ENCODE peak calls at places on chromosomes 4 and X, in four cellular contexts. One of them, this sample, is unnamed.

GRCh38 chr4:129852434-129852833 is 756.5 kb downstream of the C4orf33 start:
- DNase-seq in aorta: no peak
- DNase-seq in glutamatergic neuron: no peak
- DNase-seq in mammary epithelial cell: no peak
- DNase-seq in this sample: no peak

GRCh38 chr4:52244773-52245360 is 193.8 kb downstream of the SPATA18 start:
- DNase-seq in glutamatergic neuron: no peak
- DNase-seq in aorta: no peak
- DNase-seq in mammary epithelial cell: no peak
- DNase-seq in this sample: no peak

GRCh38 chrX:46957299-46957698 is 45.1 kb downstream of the JADE3 start:
- DNase-seq in mammary epithelial cell: no peak
- DNase-seq in aorta: no peak
- DNase-seq in glutamatergic neuron: no peak
- DNase-seq in this sample: no peak

GRCh38 chr4:8539661-8540060 is 40.5 kb upstream of the GPR78 start:
- DNase-seq in glutamatergic neuron: no peak
- DNase-seq in aorta: no peak
- DNase-seq in mammary epithelial cell: no peak
- DNase-seq in this sample: no peak

GRCh38 chrX:101260435-101260834 is 30.7 kb downstream of the TAF7L start:
- DNase-seq in mammary epithelial cell: no peak
- DNase-seq in glutamatergic neuron: no peak
- DNase-seq in aorta: no peak
- DNase-seq in this sample: no peak

GRCh38 chrX:152991123-152991522 is 2.8 kb downstream of the PNMA5 start:
- DNase-seq in mammary epithelial cell: no peak
- DNase-seq in glutamatergic neuron: no peak
- DNase-seq in aorta: no peak
- DNase-seq in this sample: no peak

GRCh38 chrX:113275769-113276168 is 435.1 kb upstream of the AMOT start:
- DNase-seq in aorta: no peak
- DNase-seq in mammary epithelial cell: no peak
- DNase-seq in glutamatergic neuron: no peak
- DNase-seq in this sample: no peak

GRCh38 chr4:10092481-10093272 is 23.9 kb downstream of the WDR1 start:
- DNase-seq in glutamatergic neuron: no peak
- DNase-seq in aorta: peak; percentile 70
- DNase-seq in mammary epithelial cell: no peak
- DNase-seq in this sample: no peak

GRCh38 chr4:104752337-104752736 is 257.6 kb upstream of the CXXC4 start:
- DNase-seq in mammary epithelial cell: no peak
- DNase-seq in aorta: no peak
- DNase-seq in glutamatergic neuron: no peak
- DNase-seq in this sample: no peak

GRCh38 chrX:138057883-138058282 is 492.0 kb downstream of the ZIC3 start:
- DNase-seq in mammary epithelial cell: no peak
- DNase-seq in glutamatergic neuron: no peak
- DNase-seq in aorta: no peak
- DNase-seq in this sample: no peak

GRCh38 chr4:30835044-30835443 is 114.9 kb downstream of the PCDH7 start:
- DNase-seq in mammary epithelial cell: no peak
- DNase-seq in glutamatergic neuron: no peak
- DNase-seq in aorta: no peak
- DNase-seq in this sample: no peak

GRCh38 chr4:616911-617643 is 8.3 kb upstream of the PDE6B start:
- DNase-seq in aorta: peak; percentile 54
- DNase-seq in glutamatergic neuron: no peak
- DNase-seq in mammary epithelial cell: no peak
- DNase-seq in this sample: no peak

GRCh38 chr4:115323106-115323684 is 209.8 kb upstream of the NDST4 start:
- DNase-seq in mammary epithelial cell: no peak
- DNase-seq in aorta: no peak
- DNase-seq in glutamatergic neuron: no peak
- DNase-seq in this sample: no peak

GRCh38 chrX:57595381-57595811 is 3.6 kb downstream of the ZXDB start:
- DNase-seq in aorta: no peak
- DNase-seq in glutamatergic neuron: no peak
- DNase-seq in mammary epithelial cell: peak; percentile 77
- DNase-seq in this sample: no peak

GRCh38 chr4:88609387-88609786 is 17.1 kb downstream of the HERC3 start:
- DNase-seq in glutamatergic neuron: no peak
- DNase-seq in aorta: no peak
- DNase-seq in mammary epithelial cell: no peak
- DNase-seq in this sample: no peak

GRCh38 chr4:182448281-182449151 is 205.3 kb downstream of the TENM3 start:
- DNase-seq in aorta: peak; percentile 91
- DNase-seq in mammary epithelial cell: peak; percentile 89
- DNase-seq in glutamatergic neuron: peak; percentile 95
- DNase-seq in this sample: peak; percentile 93

GRCh38 chrX:42751573-42751972 is 26.4 kb downstream of the PPP1R2C start:
- DNase-seq in glutamatergic neuron: no peak
- DNase-seq in aorta: no peak
- DNase-seq in mammary epithelial cell: peak; percentile 45
- DNase-seq in this sample: no peak

This sample was measured in nephron progenitor cell.